ENCODE peak calls at places on chromosomes 2 and 18, in six cellular contexts. C is ovary; F is HS-5; Y is stimulated activated CD4-positive, alpha-beta T cell treated with anti-CD3 and anti-CD28 coated beads, Interleukin-1b, Interleukin-23, amount 100 ng/mL, for 1 hour; H is H9; L is amniotic stem cell. R is an unnamed sample.

GRCh38 chr2:241315879-241316700 is at the start of gene SEPTIN2:
- DNase-seq in L (peak; percentile 6), H (no peak), C (no peak), Y (peak; percentile 59), F (peak; percentile 42), R (no peak)

GRCh38 chr2:146917430-146918037 is 927.3 kb upstream of the ACVR2A start:
- DNase-seq in Y (no peak), L (no peak), C (no peak), H (no peak), F (no peak), R (no peak)

GRCh38 chr18:37253424-37254255 is 312.0 kb downstream of the CELF4 start:
- DNase-seq in Y (no peak), L (no peak), H (peak; percentile 72), C (no peak), F (no peak), R (no peak)

GRCh38 chr2:120283649-120284048 is 31.0 kb downstream of the RALB start:
- DNase-seq in H (peak; percentile 49), L (no peak), Y (no peak), F (no peak), C (no peak), R (no peak)

GRCh38 chr2:195343942-195344530 is 313.0 kb upstream of the SLC39A10 start:
- DNase-seq in C (no peak), H (no peak), Y (no peak), L (no peak), F (peak; percentile 22), R (no peak)

GRCh38 chr2:27320958-27321543 is 1.8 kb downstream of the MPV17 start:
- DNase-seq in Y (no peak), L (peak; percentile 95), F (peak; percentile 98), H (peak; percentile 84), C (peak; percentile 56), R (peak; percentile 88)

GRCh38 chr18:5058768-5059539 is 138.1 kb downstream of the AKAIN1 start:
- DNase-seq in F (no peak), H (no peak), L (no peak), C (no peak), Y (no peak), R (peak; percentile 55)

GRCh38 chr2:71555798-71556454 is 102.6 kb downstream of the DYSF start:
- DNase-seq in C (no peak), F (no peak), Y (no peak), L (no peak), H (no peak), R (no peak)

GRCh38 chr2:38145226-38145625 is 69.3 kb upstream of the CYP1B1 start:
- DNase-seq in Y (no peak), F (no peak), L (no peak), C (no peak), H (no peak), R (no peak)

GRCh38 chr18:36035253-36035652 is 32.1 kb downstream of the RPRD1A start:
- DNase-seq in L (peak; percentile 9), F (no peak), Y (no peak), C (no peak), H (no peak), R (no peak)

R was measured in cerebellum.